ENCODE peak calls at places on chromosomes 7 and 10, in six cellular contexts. Q is brain microvascular endothelial cell, K is germinal center, T is HEK293T, M is DMS153, D is HT-29. U is an unnamed sample.

GRCh38 chr10:72328045-72328828 is 26.5 kb downstream of the DNAJB12 start:
- DNase-seq in Q (peak; percentile 52), K (no peak), T (peak; percentile 65), M (peak; percentile 33), D (peak; percentile 86), U (peak; percentile 73)

GRCh38 chr7:16669581-16669980 is 23.6 kb downstream of the BZW2 start:
- DNase-seq in Q (no peak), K (no peak), T (no peak), M (no peak), D (no peak), U (no peak)

GRCh38 chr7:781228-781864 is 50.9 kb upstream of the SUN1 start:
- DNase-seq in Q (peak; percentile 77), K (no peak), T (no peak), M (no peak), D (no peak), U (no peak)

GRCh38 chr10:129075936-129076335 is 391.1 kb upstream of the MGMT start:
- DNase-seq in Q (no peak), K (no peak), T (no peak), M (no peak), D (no peak), U (no peak)

GRCh38 chr7:94055963-94056362 is 51.8 kb upstream of the BET1 start:
- DNase-seq in Q (no peak), K (no peak), T (no peak), M (no peak), D (no peak), U (no peak)

GRCh38 chr10:129545257-129545656 is 78.2 kb downstream of the MGMT start:
- DNase-seq in Q (peak; percentile 25), K (no peak), T (no peak), M (no peak), D (peak; percentile 39), U (no peak)

GRCh38 chr7:155166108-155166507 is 96.0 kb downstream of the HTR5A start:
- DNase-seq in Q (no peak), K (no peak), T (no peak), M (no peak), D (no peak), U (no peak)

GRCh38 chr10:18713077-18713476 is 53.8 kb downstream of the ARL5B start:
- DNase-seq in Q (peak; percentile 63), K (no peak), T (no peak), M (no peak), D (peak; percentile 72), U (peak; percentile 69)

GRCh38 chr7:20439384-20439783 is 108.7 kb downstream of the ITGB8 start:
- DNase-seq in Q (no peak), K (no peak), T (no peak), M (no peak), D (no peak), U (no peak)

GRCh38 chr10:22570733-22571430 is 143.5 kb downstream of the PIP4K2A start:
- DNase-seq in Q (no peak), K (no peak), T (no peak), M (no peak), D (no peak), U (no peak)

GRCh38 chr10:77501152-77501845 is 136.3 kb downstream of the KCNMA1 start:
- DNase-seq in Q (peak; percentile 90), K (no peak), T (no peak), M (no peak), D (no peak), U (no peak)

GRCh38 chr7:54560726-54561125 is 18.6 kb downstream of the VSTM2A start:
- DNase-seq in Q (no peak), K (no peak), T (no peak), M (no peak), D (peak; percentile 10), U (no peak)

GRCh38 chr10:34781709-34782108 is 33.4 kb downstream of the PARD3 start:
- DNase-seq in Q (no peak), K (no peak), T (no peak), M (no peak), D (no peak), U (no peak)

GRCh38 chr10:129531969-129532660 is 65.1 kb downstream of the MGMT start:
- DNase-seq in Q (peak; percentile 43), K (no peak), T (no peak), M (no peak), D (peak; percentile 6), U (no peak)

GRCh38 chr7:36487756-36488336 is 98.2 kb downstream of the ANLN start:
- DNase-seq in Q (peak; percentile 57), K (no peak), T (peak; percentile 52), M (peak; percentile 74), D (peak; percentile 79), U (peak; percentile 83)

GRCh38 chr7:30727061-30727945 is 24.6 kb upstream of the INMT start:
- DNase-seq in Q (no peak), K (no peak), T (no peak), M (no peak), D (no peak), U (peak; percentile 55)

GRCh38 chr7:47893238-47893637 is 55.0 kb downstream of the PKD1L1 start:
- DNase-seq in Q (no peak), K (peak; percentile 39), T (peak; percentile 69), M (no peak), D (peak; percentile 36), U (no peak)

GRCh38 chr10:116521424-116522305 is 24.1 kb upstream of the PNLIP start:
- DNase-seq in Q (peak; percentile 70), K (peak; percentile 19), T (peak; percentile 50), M (no peak), D (peak; percentile 56), U (peak; percentile 33)

GRCh38 chr7:97499204-97499603 is 232.7 kb upstream of the TAC1 start:
- DNase-seq in Q (peak; percentile 1), K (peak; percentile 13), T (peak; percentile 45), M (no peak), D (peak; percentile 72), U (peak; percentile 66)

GRCh38 chr7:76303829-76304505 is 1.5 kb downstream of the HSPB1 start:
- DNase-seq in Q (no peak), K (no peak), T (no peak), M (no peak), D (peak; percentile 35), U (peak; percentile 91)

GRCh38 chr7:94656925-94657731 is 1.2 kb upstream of the SGCE start:
- DNase-seq in Q (peak; percentile 38), K (no peak), T (no peak), M (peak; percentile 66), D (peak; percentile 49), U (no peak)

GRCh38 chr7:16359201-16359600 is 62.1 kb downstream of the CRPPA start:
- DNase-seq in Q (no peak), K (no peak), T (no peak), M (no peak), D (no peak), U (no peak)

GRCh38 chr7:1733908-1734252 is 63.8 kb downstream of the ELFN1 start:
- DNase-seq in Q (no peak), K (no peak), T (no peak), M (no peak), D (no peak), U (no peak)

GRCh38 chr7:74006451-74007259 is 21.3 kb upstream of the ELN start:
- DNase-seq in Q (peak; percentile 27), K (no peak), T (no peak), M (no peak), D (peak; percentile 38), U (no peak)

GRCh38 chr10:42960491-42961155 is 116.2 kb upstream of the RET start:
- DNase-seq in Q (peak; percentile 71), K (no peak), T (no peak), M (no peak), D (peak; percentile 5), U (peak; percentile 17)

GRCh38 chr10:132115736-132116135 is 50.0 kb downstream of the JAKMIP3 start:
- DNase-seq in Q (peak; percentile 5), K (no peak), T (no peak), M (no peak), D (no peak), U (no peak)

GRCh38 chr7:75055830-75056431 is 17.7 kb downstream of the RCC1L start:
- DNase-seq in Q (no peak), K (no peak), T (no peak), M (no peak), D (no peak), U (no peak)

GRCh38 chr7:100021297-100021696 is 5.9 kb downstream of the ZKSCAN1 start:
- DNase-seq in Q (no peak), K (no peak), T (no peak), M (no peak), D (no peak), U (no peak)

GRCh38 chr10:62386401-62387320 is 12.5 kb downstream of the ZNF365 start:
- DNase-seq in Q (no peak), K (no peak), T (no peak), M (no peak), D (no peak), U (no peak)

GRCh38 chr7:885261-885892 is 9.0 kb downstream of the GET4 start:
- DNase-seq in Q (no peak), K (no peak), T (no peak), M (no peak), D (no peak), U (no peak)

GRCh38 chr7:29771081-29771832 is 35.1 kb upstream of the WIPF3 start:
- DNase-seq in Q (no peak), K (no peak), T (no peak), M (no peak), D (no peak), U (no peak)

GRCh38 chr10:69620625-69621024 is 9.4 kb upstream of the FAM241B start:
- DNase-seq in Q (no peak), K (no peak), T (no peak), M (no peak), D (no peak), U (no peak)

GRCh38 chr10:112082134-112082533 is 101.4 kb downstream of the GPAM start:
- DNase-seq in Q (no peak), K (no peak), T (no peak), M (no peak), D (no peak), U (no peak)

GRCh38 chr7:44891372-44891771 is 6.0 kb upstream of the PURB start:
- DNase-seq in Q (no peak), K (no peak), T (no peak), M (no peak), D (no peak), U (no peak)

GRCh38 chr10:15518256-15518655 is 147.2 kb upstream of the FAM171A1 start:
- DNase-seq in Q (peak; percentile 38), K (no peak), T (no peak), M (no peak), D (peak; percentile 38), U (peak; percentile 51)

GRCh38 chr7:128209229-128210035 is 31.6 kb upstream of the LEP start:
- DNase-seq in Q (peak; percentile 64), K (peak; percentile 86), T (peak; percentile 86), M (peak; percentile 35), D (peak; percentile 96), U (peak; percentile 66)

GRCh38 chr7:18666107-18666728 is 170.7 kb downstream of the HDAC9 start:
- DNase-seq in Q (peak; percentile 56), K (peak; percentile 65), T (peak; percentile 76), M (peak; percentile 46), D (peak; percentile 79), U (peak; percentile 41)

GRCh38 chr7:155312653-155313052 is 15.0 kb downstream of the INSIG1 start:
- DNase-seq in Q (no peak), K (no peak), T (no peak), M (no peak), D (no peak), U (no peak)